ENCODE peak calls at places on chromosomes 11 and 22, in six cellular contexts. One of them, this sample, is unnamed.

GRCh38 chr11:3903207-3903896 is 47.9 kb downstream of the STIM1 start:
- DNase-seq in A549: no peak
- DNase-seq in NB4: peak
- DNase-seq in astrocyte of the spinal cord: no peak
- DNase-seq in GM06990: no peak
- DNase-seq in tibial artery: no peak
- DNase-seq in this sample: peak

GRCh38 chr11:19966435-19966834 is 193.8 kb downstream of the DBX1 start:
- DNase-seq in tibial artery: no peak
- DNase-seq in NB4: no peak
- DNase-seq in A549: no peak
- DNase-seq in GM06990: no peak
- DNase-seq in astrocyte of the spinal cord: no peak
- DNase-seq in this sample: no peak

GRCh38 chr11:46051102-46051501 is 70.2 kb downstream of the PHF21A start:
- DNase-seq in GM06990: no peak
- DNase-seq in tibial artery: no peak
- DNase-seq in NB4: no peak
- DNase-seq in A549: no peak
- DNase-seq in astrocyte of the spinal cord: no peak
- DNase-seq in this sample: no peak

GRCh38 chr11:124194696-124195418 is 11.7 kb downstream of the OR10D3 start:
- DNase-seq in A549: peak
- DNase-seq in GM06990: no peak
- DNase-seq in tibial artery: peak
- DNase-seq in astrocyte of the spinal cord: peak
- DNase-seq in NB4: peak
- DNase-seq in this sample: peak

GRCh38 chr11:19243143-19243542 is 2.4 kb upstream of the E2F8 start:
- DNase-seq in GM06990: no peak
- DNase-seq in astrocyte of the spinal cord: no peak
- DNase-seq in A549: no peak
- DNase-seq in NB4: no peak
- DNase-seq in tibial artery: no peak
- DNase-seq in this sample: no peak

GRCh38 chr11:88538088-88538487 is 200.6 kb upstream of the CTSC start:
- DNase-seq in NB4: no peak
- DNase-seq in A549: peak
- DNase-seq in astrocyte of the spinal cord: no peak
- DNase-seq in GM06990: no peak
- DNase-seq in tibial artery: no peak
- DNase-seq in this sample: peak

GRCh38 chr22:50522806-50523438 is 2.5 kb downstream of the SCO2 start:
- DNase-seq in tibial artery: no peak
- DNase-seq in GM06990: no peak
- DNase-seq in A549: no peak
- DNase-seq in NB4: no peak
- DNase-seq in astrocyte of the spinal cord: no peak
- DNase-seq in this sample: no peak

GRCh38 chr11:47171856-47172255 is 4.8 kb downstream of the ARFGAP2 start:
- DNase-seq in A549: no peak
- DNase-seq in tibial artery: no peak
- DNase-seq in GM06990: no peak
- DNase-seq in astrocyte of the spinal cord: no peak
- DNase-seq in NB4: no peak
- DNase-seq in this sample: no peak

GRCh38 chr11:119320593-119321524 is 3.9 kb upstream of the MCAM start:
- DNase-seq in tibial artery: peak
- DNase-seq in GM06990: peak
- DNase-seq in A549: no peak
- DNase-seq in astrocyte of the spinal cord: peak
- DNase-seq in NB4: peak
- DNase-seq in this sample: peak

GRCh38 chr22:29861672-29862297 is 21.2 kb upstream of the MTMR3 start:
- DNase-seq in astrocyte of the spinal cord: no peak
- DNase-seq in tibial artery: no peak
- DNase-seq in A549: no peak
- DNase-seq in NB4: no peak
- DNase-seq in GM06990: no peak
- DNase-seq in this sample: no peak

GRCh38 chr22:28441720-28442263 is 237.8 kb downstream of the TTC28 start:
- DNase-seq in A549: no peak
- DNase-seq in GM06990: no peak
- DNase-seq in tibial artery: no peak
- DNase-seq in NB4: no peak
- DNase-seq in astrocyte of the spinal cord: peak
- DNase-seq in this sample: peak

GRCh38 chr11:69437001-69437875 is 44.2 kb upstream of the LINC01488 start:
- DNase-seq in NB4: no peak
- DNase-seq in GM06990: no peak
- DNase-seq in A549: peak
- DNase-seq in astrocyte of the spinal cord: peak
- DNase-seq in tibial artery: no peak
- DNase-seq in this sample: no peak

GRCh38 chr11:65641233-65642013 is 3.5 kb downstream of the SIPA1 start:
- DNase-seq in astrocyte of the spinal cord: no peak
- DNase-seq in GM06990: no peak
- DNase-seq in A549: no peak
- DNase-seq in tibial artery: no peak
- DNase-seq in NB4: no peak
- DNase-seq in this sample: no peak

GRCh38 chr11:33802414-33802950 is 28.2 kb upstream of the FBXO3 start:
- DNase-seq in astrocyte of the spinal cord: peak
- DNase-seq in A549: peak
- DNase-seq in NB4: peak
- DNase-seq in tibial artery: peak
- DNase-seq in GM06990: no peak
- DNase-seq in this sample: peak

GRCh38 chr11:69822676-69823494 is 3.7 kb upstream of the FGF3 start:
- DNase-seq in tibial artery: no peak
- DNase-seq in A549: no peak
- DNase-seq in GM06990: no peak
- DNase-seq in NB4: no peak
- DNase-seq in astrocyte of the spinal cord: no peak
- DNase-seq in this sample: no peak

GRCh38 chr11:12086271-12087074 is 23.9 kb upstream of the MICAL2 start:
- DNase-seq in GM06990: no peak
- DNase-seq in A549: peak
- DNase-seq in NB4: peak
- DNase-seq in tibial artery: peak
- DNase-seq in astrocyte of the spinal cord: peak
- DNase-seq in this sample: peak

GRCh38 chr11:12085371-12086251 is 24.8 kb upstream of the MICAL2 start:
- DNase-seq in A549: peak
- DNase-seq in tibial artery: no peak
- DNase-seq in GM06990: no peak
- DNase-seq in astrocyte of the spinal cord: no peak
- DNase-seq in NB4: no peak
- DNase-seq in this sample: peak

GRCh38 chr11:12088531-12088930 is 21.9 kb upstream of the MICAL2 start:
- DNase-seq in A549: no peak
- DNase-seq in NB4: no peak
- DNase-seq in astrocyte of the spinal cord: no peak
- DNase-seq in tibial artery: no peak
- DNase-seq in GM06990: no peak
- DNase-seq in this sample: no peak

GRCh38 chr11:12088047-12088481 is 22.3 kb upstream of the MICAL2 start:
- DNase-seq in GM06990: no peak
- DNase-seq in tibial artery: peak
- DNase-seq in NB4: peak
- DNase-seq in A549: no peak
- DNase-seq in astrocyte of the spinal cord: peak
- DNase-seq in this sample: peak

GRCh38 chr11:12087075-12087775 is 23.2 kb upstream of the MICAL2 start:
- DNase-seq in astrocyte of the spinal cord: peak
- DNase-seq in tibial artery: peak
- DNase-seq in NB4: peak
- DNase-seq in GM06990: no peak
- DNase-seq in A549: no peak
- DNase-seq in this sample: peak
- TF ChIP-seq CTCF in astrocyte of the spinal cord: peak
- TF ChIP-seq CTCF in tibial artery: peak
- TF ChIP-seq CTCF in NB4: no peak
- TF ChIP-seq CTCF in GM06990: peak
- TF ChIP-seq CTCF in A549: no peak
- TF ChIP-seq CTCF in this sample: peak

DNA sequence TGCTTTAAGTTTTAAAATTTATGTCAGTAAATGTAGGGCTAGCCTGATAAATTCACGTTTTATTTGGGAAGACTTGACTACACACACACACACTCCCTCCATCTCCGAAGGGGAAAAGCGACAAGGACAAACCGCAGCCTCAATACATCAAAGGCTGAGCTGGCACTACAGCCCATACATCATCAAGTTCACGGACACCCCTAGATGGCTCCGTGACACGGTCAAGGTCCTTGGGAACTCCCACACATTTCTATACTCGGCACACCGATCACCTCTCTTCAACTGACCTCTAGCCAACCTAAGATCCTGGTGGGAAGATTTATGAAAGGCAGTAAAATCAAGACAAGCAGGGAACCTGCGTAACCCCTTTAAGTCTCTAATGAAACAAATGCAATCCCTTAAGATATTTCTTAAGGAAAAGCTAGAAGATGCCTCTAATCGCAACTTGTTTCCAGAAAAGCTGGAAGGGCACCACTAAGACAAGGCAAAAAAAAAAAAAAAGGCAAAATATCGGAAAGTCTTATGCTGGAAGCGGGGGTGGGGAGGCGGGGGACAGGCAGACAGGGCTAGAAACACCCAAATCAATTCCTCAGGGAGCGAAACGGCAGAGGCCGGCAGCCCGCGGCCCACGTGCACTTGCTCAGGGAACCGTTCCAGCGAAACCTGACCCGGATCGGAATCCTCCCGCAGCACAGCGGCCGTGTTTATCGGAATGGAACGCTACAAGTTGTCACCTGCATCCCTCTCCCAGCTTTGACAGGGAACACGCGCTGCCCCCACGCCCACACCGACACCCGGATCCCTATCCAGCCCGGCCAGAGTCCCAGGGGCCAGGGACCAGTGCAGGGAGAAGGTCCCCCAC is 1.5 kb downstream of the ARHGAP20 start:
- DNase-seq in GM06990: peak
- DNase-seq in tibial artery: peak
- DNase-seq in NB4: no peak
- DNase-seq in astrocyte of the spinal cord: peak
- DNase-seq in A549: no peak
- DNase-seq in this sample: no peak
- H3K4me3 ChIP-seq in GM06990: no peak
- H3K4me3 ChIP-seq in tibial artery: peak
- H3K4me3 ChIP-seq in NB4: no peak
- H3K4me3 ChIP-seq in astrocyte of the spinal cord: peak
- H3K4me3 ChIP-seq in A549: peak
- H3K4me3 ChIP-seq in this sample: peak

GRCh38 chr11:10855295-10855694 is 2.6 kb downstream of the ZBED5 start:
- DNase-seq in GM06990: no peak
- DNase-seq in tibial artery: no peak
- DNase-seq in astrocyte of the spinal cord: no peak
- DNase-seq in NB4: no peak
- DNase-seq in A549: no peak
- DNase-seq in this sample: no peak

GRCh38 chr11:10861047-10861446 is 3.2 kb upstream of the ZBED5 start:
- DNase-seq in tibial artery: no peak
- DNase-seq in NB4: no peak
- DNase-seq in GM06990: no peak
- DNase-seq in astrocyte of the spinal cord: no peak
- DNase-seq in A549: no peak
- DNase-seq in this sample: no peak

GRCh38 chr11:10858505-10859360 is 880 bp upstream of the ZBED5 start:
- DNase-seq in A549: no peak
- DNase-seq in NB4: peak
- DNase-seq in GM06990: peak
- DNase-seq in astrocyte of the spinal cord: no peak
- DNase-seq in tibial artery: peak
- DNase-seq in this sample: peak

GRCh38 chr11:10856689-10857603 is 907 bp downstream of the ZBED5 start:
- DNase-seq in A549: no peak
- DNase-seq in astrocyte of the spinal cord: peak
- DNase-seq in GM06990: no peak
- DNase-seq in tibial artery: peak
- DNase-seq in NB4: peak
- DNase-seq in this sample: peak

GRCh38 chr11:10857604-10858504 is at the start of gene ZBED5:
- DNase-seq in GM06990: peak
- DNase-seq in tibial artery: peak
- DNase-seq in NB4: peak
- DNase-seq in astrocyte of the spinal cord: peak
- DNase-seq in A549: peak
- DNase-seq in this sample: peak
- TF ChIP-seq CTCF in GM06990: no peak
- TF ChIP-seq CTCF in tibial artery: peak
- TF ChIP-seq CTCF in NB4: no peak
- TF ChIP-seq CTCF in astrocyte of the spinal cord: no peak
- TF ChIP-seq CTCF in A549: no peak
- TF ChIP-seq CTCF in this sample: no peak

GRCh38 chr22:25388415-25388814 is 169.0 kb downstream of the CRYBB2 start:
- DNase-seq in astrocyte of the spinal cord: no peak
- DNase-seq in A549: no peak
- DNase-seq in NB4: no peak
- DNase-seq in GM06990: no peak
- DNase-seq in tibial artery: no peak
- DNase-seq in this sample: no peak
- H3K4me3 ChIP-seq in astrocyte of the spinal cord: no peak
- H3K4me3 ChIP-seq in A549: no peak
- H3K4me3 ChIP-seq in NB4: no peak
- H3K4me3 ChIP-seq in GM06990: no peak
- H3K4me3 ChIP-seq in tibial artery: no peak
- H3K4me3 ChIP-seq in this sample: no peak

This sample was measured in AG10803.